ENCODE peak calls at places on chromosomes 13 and 19, in ten cellular contexts. C, Y, F, J, K, P, V, R, B and O are unnamed samples.

GRCh38 chr13:32316030-32316344 is 679 bp downstream of the BRCA2 start:
- DNase-seq in J (no peak), P (peak), B (no peak), V (no peak), R (no peak), Y (no peak), K (no peak), C (no peak), F (no peak), O (no peak)

GRCh38 chr13:34634443-34634842 is 307.6 kb upstream of the NBEA start:
- DNase-seq in R (no peak), Y (no peak), C (no peak), K (no peak), F (no peak), J (no peak), V (no peak), P (no peak), B (no peak), O (no peak)

GRCh38 chr13:76812206-76812882 is 73.9 kb downstream of the KCTD12 start:
- DNase-seq in J (no peak), V (peak), K (no peak), P (no peak), F (no peak), C (no peak), R (peak), B (no peak), Y (no peak), O (no peak)

GRCh38 chr19:11821474-11821873 is 7.4 kb downstream of the ZNF440 start:
- DNase-seq in K (no peak), P (no peak), J (no peak), R (no peak), C (no peak), B (no peak), F (no peak), V (peak), Y (no peak), O (no peak)

GRCh38 chr19:42468273-42468796 is 25.6 kb upstream of the CXCL17 start:
- DNase-seq in Y (peak), B (no peak), V (peak), J (no peak), P (no peak), C (peak), F (no peak), K (no peak), R (no peak), O (peak)

GRCh38 chr19:10503002-10503789 is at the start of gene KEAP1:
- DNase-seq in Y (peak), P (peak), F (peak), B (peak), K (peak), J (peak), C (peak), V (no peak), R (peak), O (peak)

GRCh38 chr13:75583101-75583500 is 33.5 kb downstream of the UCHL3 start:
- DNase-seq in K (no peak), R (no peak), P (no peak), V (no peak), B (no peak), F (no peak), C (no peak), J (no peak), Y (no peak), O (no peak)

GRCh38 chr13:60788156-60788829 is 391.3 kb downstream of the TDRD3 start:
- DNase-seq in R (peak), C (peak), B (no peak), F (no peak), Y (no peak), J (no peak), P (no peak), V (peak), K (no peak), O (peak)

GRCh38 chr13:98813993-98814392 is 61.5 kb upstream of the SLC15A1 start:
- DNase-seq in F (no peak), C (no peak), Y (no peak), V (peak), K (no peak), B (no peak), R (no peak), P (no peak), J (no peak), O (peak)

GRCh38 chr13:21232599-21232998 is 56.1 kb downstream of the MRPL57 start:
- DNase-seq in K (no peak), Y (no peak), P (no peak), C (no peak), V (no peak), J (no peak), B (no peak), F (no peak), R (no peak), O (no peak)

GRCh38 chr13:112510002-112510780 is 77.8 kb downstream of the TUBGCP3 start:
- DNase-seq in K (no peak), R (no peak), C (peak), V (peak), J (no peak), Y (no peak), F (peak), P (peak), B (peak), O (peak)

GRCh38 chr13:79541426-79542049 is 60.6 kb downstream of the NDFIP2 start:
- DNase-seq in C (peak), R (no peak), V (peak), B (peak), Y (no peak), P (peak), K (no peak), J (no peak), F (no peak), O (peak)

GRCh38 chr13:110442946-110443632 is 118.4 kb downstream of the RAB20 start:
- DNase-seq in J (no peak), V (peak), K (no peak), B (no peak), C (peak), P (no peak), F (no peak), R (no peak), Y (no peak), O (peak)

GRCh38 chr19:48475369-48476068 is 6.3 kb downstream of the CYTH2 start:
- DNase-seq in R (no peak), B (no peak), Y (no peak), J (no peak), P (no peak), K (no peak), V (no peak), F (no peak), C (no peak), O (no peak)

GRCh38 chr19:56170261-56170660 is 5.5 kb upstream of the GALP start:
- DNase-seq in P (no peak), K (no peak), F (no peak), R (no peak), C (peak), B (no peak), V (peak), Y (peak), J (no peak), O (peak)